ENCODE peak calls at places on chromosomes 16 and 17, in six cellular contexts. S is MV-4-11, U is mesothelial cell of epicardium, I is fibroblast of lung, E is ELR, D is kidney glomerular epithelial cell. V is an unnamed sample.

GRCh38 chr17:44010966-44011647 is 3.7 kb downstream of the TMEM101 start:
- DNase-seq in S (peak; percentile 51), U (no peak), I (peak; percentile 96), E (no peak), D (no peak), V (peak; percentile 84)

GRCh38 chr16:85330694-85331188 is 218.5 kb upstream of the CIBAR2 start:
- DNase-seq in U (no peak), I (peak; percentile 85), S (peak; percentile 66), D (peak; percentile 59), E (peak; percentile 88), V (peak; percentile 84)

GRCh38 chr16:72560617-72561016 is 388.7 kb upstream of the PMFBP1 start:
- DNase-seq in D (no peak), E (no peak), U (no peak), S (no peak), I (peak; percentile 5), V (no peak)

GRCh38 chr17:2266865-2267228 is 36.7 kb downstream of the SMG6 start:
- DNase-seq in I (no peak), E (no peak), U (no peak), S (no peak), D (no peak), V (no peak)

GRCh38 chr17:40361925-40362695 is 2.4 kb downstream of the GJD3 start:
- DNase-seq in E (no peak), U (no peak), D (no peak), I (no peak), S (no peak), V (no peak)

GRCh38 chr16:4111748-4112696 is 4.2 kb downstream of the ADCY9 start:
- DNase-seq in D (peak; percentile 28), U (no peak), E (peak; percentile 57), S (no peak), I (no peak), V (peak; percentile 24)

GRCh38 chr17:41186872-41187271 is 2.2 kb upstream of the KRTAP4-1 start:
- DNase-seq in S (no peak), U (no peak), I (no peak), E (no peak), D (no peak), V (no peak)

GRCh38 chr17:51046527-51047384 is 73.9 kb downstream of the SPAG9 start:
- DNase-seq in I (peak; percentile 90), U (peak; percentile 49), D (peak; percentile 92), S (no peak), E (peak; percentile 73), V (peak; percentile 96)

GRCh38 chr16:10647721-10648296 is 46.9 kb downstream of the TEKT5 start:
- DNase-seq in E (no peak), S (no peak), D (no peak), U (no peak), I (no peak), V (no peak)

GRCh38 chr16:84144301-84144858 is 597 bp downstream of the HSDL1 start:
- DNase-seq in U (peak; percentile 32), E (peak; percentile 50), S (no peak), I (peak; percentile 9), D (no peak), V (no peak)

GRCh38 chr16:3578610-3579551 is 1.7 kb upstream of the NLRC3 start:
- DNase-seq in U (no peak), I (no peak), D (no peak), E (peak; percentile 22), S (peak; percentile 79), V (peak; percentile 7)

GRCh38 chr17:66716236-66717026 is 118.5 kb upstream of the CACNG5 start:
- DNase-seq in I (peak; percentile 43), D (no peak), S (no peak), E (peak; percentile 13), U (peak; percentile 32), V (peak; percentile 40)

GRCh38 chr16:66605177-66605999 is 884 bp downstream of the CMTM3 start:
- DNase-seq in S (no peak), D (peak; percentile 10), U (peak; percentile 34), I (peak; percentile 18), E (peak; percentile 58), V (peak; percentile 61)

GRCh38 chr17:15930426-15930825 is 14.5 kb upstream of the ADORA2B start:
- DNase-seq in U (no peak), S (peak; percentile 37), I (no peak), D (no peak), E (peak; percentile 58), V (no peak)

GRCh38 chr17:28878981-28879380 is 18.6 kb downstream of the FLOT2 start:
- DNase-seq in S (peak; percentile 19), U (no peak), D (no peak), E (peak; percentile 62), I (peak; percentile 44), V (peak; percentile 44)

GRCh38 chr16:15874745-15875314 is 13.6 kb downstream of the CEP20 start:
- DNase-seq in D (peak; percentile 33), I (peak; percentile 87), S (no peak), E (peak; percentile 76), U (no peak), V (peak; percentile 72)

GRCh38 chr17:50290074-50290702 is 15.9 kb downstream of the TMEM92 start:
- DNase-seq in S (peak; percentile 99), D (peak; percentile 78), U (no peak), I (peak; percentile 100), E (peak; percentile 99), V (peak; percentile 98)

GRCh38 chr17:49762148-49762941 is 1.6 kb downstream of the FAM117A start:
- DNase-seq in E (peak; percentile 30), D (no peak), S (no peak), I (no peak), U (no peak), V (no peak)

GRCh38 chr17:14886200-14886739 is 378.9 kb downstream of the PMP22 start:
- DNase-seq in E (peak; percentile 63), I (peak; percentile 14), D (no peak), U (no peak), S (peak; percentile 13), V (peak; percentile 1)

GRCh38 chr16:920722-921121 is 50.1 kb downstream of the LMF1 start:
- DNase-seq in S (peak; percentile 4), D (no peak), E (no peak), I (no peak), U (no peak), V (no peak)

V was measured in astrocyte of the spinal cord.